ENCODE peak calls at places on chromosomes 13 and 19, in six cellular contexts. J is IMR-90, G is neuronal stem cell, L is mesenchymal stem cell, R is mesendoderm, F is H1. A is an unnamed sample.

GRCh38 chr19:48631254-48631653 is 5.9 kb downstream of the DBP start:
- DNase-seq in G (no peak), R (no peak), L (no peak), F (no peak), J (no peak), A (no peak)

GRCh38 chr13:73331556-73331955 is 272.8 kb downstream of the KLF5 start:
- DNase-seq in J (no peak), F (no peak), R (no peak), G (no peak), L (no peak), A (no peak)

GRCh38 chr19:4794971-4795370 is 3.4 kb downstream of the FEM1A start:
- DNase-seq in L (no peak), F (no peak), R (no peak), J (no peak), G (no peak), A (no peak)

GRCh38 chr19:35907377-35907745 is 734 bp downstream of the TYROBP start:
- DNase-seq in R (no peak), F (no peak), G (no peak), L (no peak), J (no peak), A (no peak)

GRCh38 chr13:78660130-78660857 is 1.3 kb upstream of the OBI1 start:
- DNase-seq in L (no peak), R (peak; percentile 82), J (no peak), G (no peak), F (no peak), A (peak; percentile 46)

GRCh38 chr19:49787746-49788145 is 20.9 kb downstream of the AP2A1 start:
- DNase-seq in L (no peak), F (no peak), G (no peak), J (no peak), R (no peak), A (no peak)

GRCh38 chr13:76992548-76993001 is 694 bp downstream of the CLN5 start:
- DNase-seq in L (peak; percentile 75), G (peak; percentile 5), F (no peak), J (peak; percentile 23), R (peak; percentile 46), A (no peak)

GRCh38 chr13:107847406-107847805 is 367.9 kb downstream of the LIG4 start:
- DNase-seq in L (peak; percentile 68), R (peak; percentile 81), F (no peak), J (peak; percentile 53), G (no peak), A (peak; percentile 33)

GRCh38 chr13:40483601-40484000 is 182.8 kb downstream of the FOXO1 start:
- DNase-seq in J (no peak), F (no peak), L (no peak), R (no peak), G (no peak), A (no peak)

GRCh38 chr19:49849433-49850220 is 1.3 kb upstream of the PTOV1 start:
- DNase-seq in G (no peak), L (no peak), F (no peak), R (no peak), J (no peak), A (no peak)

GRCh38 chr13:83880275-83881027 is 1.8 kb downstream of the SLITRK1 start:
- DNase-seq in G (no peak), J (no peak), R (no peak), F (peak; percentile 48), L (no peak), A (peak; percentile 30)

GRCh38 chr19:51258165-51258564 is 7.3 kb downstream of the SIGLECL1 start:
- DNase-seq in R (no peak), G (no peak), F (no peak), J (no peak), L (no peak), A (no peak)

GRCh38 chr19:16457195-16457953 is 14.4 kb downstream of the EPS15L1 start:
- DNase-seq in J (peak; percentile 26), F (peak; percentile 54), L (peak; percentile 58), R (no peak), G (no peak), A (no peak)

GRCh38 chr19:17654993-17655392 is 33.2 kb downstream of the UNC13A start:
- DNase-seq in L (no peak), J (no peak), F (peak; percentile 61), G (no peak), R (no peak), A (peak; percentile 79)

GRCh38 chr13:21670006-21670882 is 629 bp upstream of the FGF9 start:
- DNase-seq in J (peak; percentile 48), G (peak; percentile 72), R (peak; percentile 75), F (no peak), L (peak; percentile 69), A (peak; percentile 72)

GRCh38 chr13:64239372-64239771 is 2823.7 kb upstream of the PCDH20 start:
- DNase-seq in L (peak; percentile 18), J (peak; percentile 70), G (no peak), R (peak; percentile 11), F (no peak), A (no peak)

GRCh38 chr13:32537580-32538233 is 888 bp downstream of the N4BP2L2 start:
- DNase-seq in J (no peak), F (peak; percentile 53), R (peak; percentile 40), G (no peak), L (no peak), A (peak; percentile 29)

GRCh38 chr13:28753208-28753892 is 34.6 kb upstream of the SLC46A3 start:
- DNase-seq in F (peak; percentile 50), R (peak; percentile 97), J (peak; percentile 91), G (no peak), L (peak; percentile 92), A (peak; percentile 79)

GRCh38 chr13:28750187-28751045 is 31.6 kb upstream of the SLC46A3 start:
- DNase-seq in G (no peak), J (no peak), R (no peak), F (peak; percentile 11), L (no peak), A (no peak)

GRCh38 chr19:46639356-46640061 is 3.5 kb upstream of the GNG8 start:
- DNase-seq in R (peak; percentile 74), G (no peak), L (peak; percentile 89), F (no peak), J (peak; percentile 58), A (no peak)

GRCh38 chr19:2984196-2984490 is 6.8 kb downstream of the TLE6 start:
- DNase-seq in F (no peak), J (no peak), G (peak; percentile 78), R (no peak), L (no peak), A (no peak)

DNA sequence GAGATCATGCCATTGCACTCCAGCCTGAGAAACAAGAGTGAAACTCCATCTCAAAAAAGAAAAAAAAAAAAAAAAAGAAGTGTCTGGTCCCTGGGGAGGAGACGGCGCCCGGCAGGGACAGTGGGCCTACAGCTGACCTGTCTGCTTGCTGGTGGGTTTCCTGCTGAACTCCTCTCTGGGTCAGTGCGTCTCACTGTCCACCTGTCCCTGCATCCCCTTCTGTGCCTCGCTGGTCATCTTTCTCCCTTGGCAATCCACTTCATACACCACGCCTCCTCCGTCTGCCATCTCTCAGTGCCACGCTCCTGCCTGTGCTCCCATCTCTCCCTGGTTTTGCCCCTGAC is 63.4 kb downstream of the ACSBG2 start:
- DNase-seq in J (no peak), F (no peak), R (no peak), G (no peak), L (no peak), A (no peak)
- H3K27ac ChIP-seq in J (peak overlapping the region; percentile 71), F (no peak overlapping the region), R (no peak overlapping the region), G (peak overlapping the region; percentile 65), L (no peak overlapping the region), A (no peak overlapping the region)

GRCh38 chr19:15292847-15293582 is 39.3 kb downstream of the BRD4 start:
- DNase-seq in J (no peak), G (no peak), L (no peak), R (no peak), F (no peak), A (no peak)

GRCh38 chr19:15292140-15292539 is 40.2 kb downstream of the BRD4 start:
- DNase-seq in F (no peak), R (no peak), J (no peak), G (no peak), L (no peak), A (no peak)

GRCh38 chr19:15291089-15291488 is 41.2 kb downstream of the BRD4 start:
- DNase-seq in L (peak; percentile 67), J (peak; percentile 83), G (no peak), R (no peak), F (no peak), A (no peak)

GRCh38 chr19:15290149-15290548 is 42.2 kb downstream of the BRD4 start:
- DNase-seq in F (no peak), L (no peak), R (no peak), G (no peak), J (no peak), A (no peak)

DNA sequence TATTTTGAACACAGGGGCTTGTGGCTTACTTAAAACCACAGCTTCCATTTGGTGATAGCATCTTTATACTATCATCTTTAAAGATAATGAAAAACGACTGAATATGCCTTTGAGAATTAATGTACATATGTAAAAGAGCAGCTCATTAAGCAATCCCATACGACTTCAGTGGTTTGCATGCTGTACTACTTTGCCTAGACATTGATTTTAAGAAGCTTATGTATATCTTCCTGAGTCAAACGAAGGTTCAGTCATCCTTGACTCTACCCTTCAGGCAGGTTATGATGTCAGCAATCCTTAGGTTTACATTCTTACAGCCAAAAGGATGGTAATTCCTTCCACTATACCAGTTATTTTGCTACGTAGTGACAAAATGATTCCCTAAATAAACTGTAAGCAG is 40.7 kb downstream of the BRD4 start:
- DNase-seq in F (no peak), J (peak; percentile 81), G (no peak), L (peak; percentile 34), R (no peak), A (no peak)
- H2BK15ac ChIP-seq in F (no peak overlapping the region), J (no peak overlapping the region), G (no peak overlapping the region), L (no peak overlapping the region), R (no peak overlapping the region), A (no peak overlapping the region)

GRCh38 chr19:6579450-6580178 is 11.3 kb downstream of the CD70 start:
- DNase-seq in F (no peak), G (no peak), R (no peak), L (no peak), J (no peak), A (no peak)

GRCh38 chr19:6576869-6577281 is 14.1 kb downstream of the CD70 start:
- DNase-seq in R (no peak), J (no peak), F (no peak), L (no peak), G (no peak), A (no peak)

GRCh38 chr19:6572217-6572616 is 18.7 kb downstream of the CD70 start:
- DNase-seq in G (no peak), J (no peak), R (peak; percentile 44), L (no peak), F (no peak), A (no peak)

GRCh38 chr19:6580313-6580712 is 10.6 kb downstream of the CD70 start:
- DNase-seq in F (no peak), J (peak; percentile 12), L (no peak), G (no peak), R (no peak), A (no peak)

GRCh38 chr19:6577410-6578125 is 13.4 kb downstream of the CD70 start:
- DNase-seq in G (no peak), R (no peak), F (no peak), J (no peak), L (no peak), A (peak; percentile 48)
- H3K27ac ChIP-seq in G (no peak overlapping the region), R (no peak overlapping the region), F (peak overlapping the region; percentile 29), J (no peak overlapping the region), L (peak overlapping the region; percentile 20), A (no peak overlapping the region)

DNA sequence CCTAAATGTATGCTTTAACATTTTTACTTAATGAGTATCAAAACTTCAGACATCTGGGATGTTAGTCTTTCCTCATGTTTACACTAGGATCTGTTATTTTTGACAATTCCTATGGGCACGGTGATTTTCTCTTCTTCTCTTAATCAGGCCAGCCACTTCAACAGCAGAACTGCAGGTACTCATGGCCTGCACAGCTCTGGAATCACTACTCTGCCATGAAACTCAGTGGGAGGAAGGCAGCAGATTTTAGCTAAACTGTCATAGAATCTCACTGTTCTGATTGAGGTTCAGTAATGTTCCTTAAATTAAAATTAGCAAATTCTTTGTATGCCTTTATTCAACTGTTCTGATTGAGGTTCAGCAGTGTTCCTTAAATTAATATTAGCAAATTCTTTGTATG is 1083.0 kb downstream of the SLITRK5 start:
- DNase-seq in J (no peak), F (no peak), R (no peak), L (no peak), G (no peak), A (no peak)
- H2BK15ac ChIP-seq in J (no peak overlapping the region), F (no peak overlapping the region), R (no peak overlapping the region), L (no peak overlapping the region), G (no peak overlapping the region), A (no peak overlapping the region)

A was measured in H9.